ENCODE peak calls at places on chromosomes 6 and 20, in nine cellular contexts. C is AG04450, G is neuronal stem cell, W is GM23248, Y is A549, R is adrenal gland, Z is H1, E is astrocyte of the cerebellum, N is dorsolateral prefrontal cortex. T is an unnamed sample.

GRCh38 chr6:84847349-84848160 is 83.2 kb upstream of the TBX18 start:
- DNase-seq in E (no peak), N (no peak), W (peak), R (no peak), C (no peak), Y (no peak), G (no peak), Z (no peak), T (no peak)

GRCh38 chr6:141540207-141540606 is 592.5 kb upstream of the GJE1 start:
- DNase-seq in W (no peak), Y (no peak), R (no peak), Z (no peak), G (no peak), N (no peak), C (no peak), E (no peak), T (no peak)

GRCh38 chr6:163147988-163148387 is 266.5 kb upstream of the QKI start:
- DNase-seq in Y (peak), N (no peak), E (no peak), W (no peak), C (no peak), G (no peak), Z (no peak), R (no peak), T (no peak)

GRCh38 chr6:24215068-24215467 is 89.1 kb downstream of the NRSN1 start:
- DNase-seq in Y (no peak), Z (no peak), W (no peak), R (no peak), E (no peak), N (no peak), C (no peak), G (no peak), T (no peak)

GRCh38 chr6:156910938-156911337 is 133.8 kb downstream of the ARID1B start:
- DNase-seq in N (no peak), E (no peak), R (no peak), Y (no peak), W (peak), G (no peak), Z (no peak), C (no peak), T (no peak)

GRCh38 chr6:143901885-143902708 is 37.8 kb downstream of the ZC2HC1B start:
- DNase-seq in Z (no peak), W (peak), R (peak), N (no peak), Y (no peak), G (no peak), E (no peak), C (peak), T (peak)

GRCh38 chr20:53227523-53227922 is 255.4 kb downstream of the TSHZ2 start:
- DNase-seq in N (no peak), E (no peak), C (no peak), G (no peak), W (peak), R (no peak), Y (no peak), Z (no peak), T (no peak)

GRCh38 chr6:164356814-164357213 is 942.3 kb downstream of the QKI start:
- DNase-seq in R (no peak), C (no peak), G (no peak), W (no peak), N (no peak), E (no peak), Z (no peak), Y (no peak), T (no peak)

GRCh38 chr20:49935746-49936152 is 448 bp upstream of the RNF114 start:
- DNase-seq in Y (no peak), G (no peak), N (no peak), R (no peak), C (no peak), Z (no peak), W (no peak), E (no peak), T (no peak)

GRCh38 chr6:95529762-95530161 is 47.6 kb upstream of the MANEA start:
- DNase-seq in W (no peak), C (no peak), E (no peak), G (no peak), R (no peak), Y (no peak), Z (no peak), N (no peak), T (no peak)

GRCh38 chr6:13924949-13925881 is at the start of gene RNF182:
- DNase-seq in Y (no peak), E (no peak), C (no peak), G (peak), R (no peak), Z (no peak), N (no peak), W (peak), T (no peak)

GRCh38 chr20:24935140-24935539 is 13.9 kb upstream of the CST7 start:
- DNase-seq in C (no peak), Z (no peak), Y (no peak), W (no peak), R (no peak), G (no peak), E (no peak), N (peak), T (no peak)

GRCh38 chr6:25125736-25126135 is 153.4 kb upstream of the CARMIL1 start:
- DNase-seq in E (no peak), C (no peak), Y (no peak), W (no peak), R (no peak), G (no peak), N (no peak), Z (no peak), T (no peak)

GRCh38 chr6:54014440-54014839 is 96.8 kb upstream of the MLIP start:
- DNase-seq in N (no peak), G (no peak), W (no peak), R (no peak), E (no peak), Y (no peak), C (no peak), Z (no peak), T (no peak)

GRCh38 chr20:8854566-8854965 is 214.3 kb upstream of the PLCB4 start:
- DNase-seq in N (no peak), Z (no peak), Y (no peak), R (peak), C (peak), W (peak), E (no peak), G (no peak), T (peak)
- H3K4me3 ChIP-seq in N (no peak), Z (no peak), Y (no peak), R (no peak), C (peak), W (peak), E (no peak), G (no peak), T (peak)

DNA sequence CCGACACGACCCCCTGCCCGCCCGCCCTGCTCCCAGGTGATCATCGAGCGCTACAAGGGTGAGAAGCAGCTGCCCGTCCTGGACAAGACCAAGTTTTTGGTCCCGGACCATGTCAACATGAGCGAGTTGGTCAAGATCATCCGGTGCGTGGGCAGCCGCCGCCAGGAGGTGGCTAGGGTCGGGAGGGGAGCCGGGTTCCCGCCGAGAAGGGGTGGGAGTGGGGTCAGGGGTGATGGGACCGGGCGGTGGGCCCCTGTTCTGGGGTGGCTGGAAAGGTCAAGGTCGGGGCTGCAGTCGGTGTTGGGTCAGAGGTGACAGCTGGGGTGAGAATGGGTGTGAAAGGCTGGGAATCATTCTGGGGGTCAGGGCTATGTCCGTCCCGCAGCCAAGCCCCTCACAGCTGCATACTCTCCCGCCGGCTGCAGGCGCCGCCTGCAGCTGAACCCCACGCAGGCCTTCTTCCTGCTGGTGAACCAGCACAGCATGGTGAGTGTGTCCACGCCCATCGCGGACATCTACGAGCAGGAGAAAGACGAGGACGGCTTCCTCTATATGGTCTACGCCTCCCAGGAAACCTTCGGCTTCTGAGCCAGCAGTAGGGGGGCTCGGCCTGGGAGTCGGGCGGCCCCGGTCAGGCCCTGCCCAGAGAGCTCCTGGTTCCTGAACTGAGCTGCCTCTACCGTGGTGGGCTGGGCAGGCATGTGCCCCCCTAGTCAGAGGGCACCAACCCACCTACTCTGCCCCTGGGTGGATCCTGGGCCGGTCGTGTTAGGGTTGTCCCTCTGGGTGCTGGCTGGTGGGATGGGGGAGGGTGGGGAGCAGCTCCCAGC is 1.0 kb downstream of the MAP1LC3A start:
- DNase-seq in G (no peak), R (peak), N (peak), W (peak), E (no peak), Y (no peak), Z (no peak), C (no peak), T (peak)
- H3K4me3 ChIP-seq in G (no peak), R (no peak), N (peak), W (no peak), E (peak), Y (peak), Z (no peak), C (peak), T (peak)

GRCh38 chr6:168441434-168442391 is 729 bp downstream of the SMOC2 start:
- DNase-seq in R (no peak), E (no peak), Z (no peak), W (no peak), Y (no peak), G (no peak), N (no peak), C (no peak), T (peak)
- H3K4me3 ChIP-seq in R (no peak), E (no peak), Z (peak), W (no peak), Y (peak), G (peak), N (peak), C (no peak), T (peak)

GRCh38 chr6:108134213-108134973 is 31.4 kb upstream of the NR2E1 start:
- DNase-seq in E (no peak), Y (no peak), G (peak), Z (no peak), C (no peak), N (no peak), R (no peak), W (no peak), T (no peak)
- H3K4me3 ChIP-seq in E (peak), Y (no peak), G (peak), Z (peak), C (peak), N (peak), R (no peak), W (peak), T (peak)

DNA sequence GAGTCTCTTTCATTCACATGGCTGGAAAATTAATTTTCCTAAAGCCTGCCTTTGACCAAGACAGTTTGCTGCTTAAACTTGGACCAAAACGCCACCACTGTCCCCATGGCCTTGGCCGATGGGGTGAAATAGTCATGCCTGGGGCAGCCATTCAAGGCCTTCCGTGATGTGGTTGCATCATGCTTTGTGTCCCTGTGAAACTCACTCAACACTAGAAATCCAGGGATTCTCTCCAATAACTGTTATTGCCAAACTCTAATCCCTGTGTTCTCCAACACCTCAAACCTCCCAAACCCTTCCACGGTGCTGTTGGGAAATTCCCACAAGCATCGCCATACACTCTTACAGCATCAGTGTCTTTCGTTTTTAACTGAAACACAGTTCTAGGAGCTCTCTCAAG is 1.4 kb upstream of the TXNDC5 start:
- DNase-seq in C (no peak), W (no peak), Z (no peak), Y (no peak), N (no peak), E (no peak), R (peak), G (no peak), T (no peak)
- H3K4me3 ChIP-seq in C (no peak), W (no peak), Z (no peak), Y (no peak), N (no peak), E (no peak), R (no peak), G (no peak), T (no peak)

GRCh38 chr6:126614642-126615504 is 275.0 kb downstream of the CENPW start:
- DNase-seq in R (no peak), N (no peak), C (no peak), G (no peak), W (no peak), Z (no peak), E (no peak), Y (no peak), T (no peak)

GRCh38 chr6:126620747-126621146 is 280.8 kb downstream of the CENPW start:
- DNase-seq in E (no peak), C (no peak), W (no peak), Y (no peak), G (no peak), R (no peak), Z (no peak), N (no peak), T (no peak)

DNA sequence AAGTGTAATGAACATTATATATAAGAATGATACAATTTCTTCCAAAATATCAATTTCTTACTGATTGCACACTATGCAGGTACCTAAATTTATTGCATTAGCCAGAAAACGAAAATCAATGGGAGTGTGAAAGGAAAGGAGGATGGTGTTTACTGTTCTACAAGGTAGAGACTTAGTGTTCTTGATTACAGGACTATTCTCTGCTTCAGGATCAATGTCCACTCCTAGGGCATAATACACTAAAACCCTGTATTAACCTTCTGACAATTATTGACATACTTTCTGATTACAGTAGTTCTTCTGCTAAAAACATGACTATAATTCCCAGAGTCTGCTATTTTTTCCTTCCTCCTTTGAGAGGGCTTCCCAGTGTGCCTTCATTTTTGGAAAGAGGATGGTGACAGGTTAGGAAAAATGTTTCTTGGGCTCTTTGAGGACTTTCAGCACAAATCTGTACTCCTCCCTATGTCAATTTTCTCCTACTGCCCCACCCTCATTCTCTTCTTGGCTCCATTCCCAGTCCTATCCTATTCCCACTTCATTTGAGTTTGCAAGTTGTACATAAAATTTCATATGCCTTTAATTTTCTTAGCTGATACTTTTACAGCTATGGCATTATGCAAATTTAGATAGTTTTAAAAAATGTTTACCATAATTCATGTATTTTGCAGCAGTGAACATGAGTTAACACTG is 278.9 kb downstream of the CENPW start:
- DNase-seq in C (no peak), E (no peak), G (no peak), R (no peak), Y (no peak), N (no peak), Z (no peak), W (no peak), T (no peak)
- H3K4me3 ChIP-seq in C (no peak), E (no peak), G (no peak), R (no peak), Y (no peak), N (no peak), Z (no peak), W (no peak), T (no peak)

GRCh38 chr6:28816339-28816908 is 107.4 kb downstream of the TRIM27 start:
- DNase-seq in Y (no peak), G (no peak), W (no peak), R (no peak), N (no peak), Z (no peak), C (no peak), E (no peak), T (no peak)

GRCh38 chr6:28814032-28814976 is 109.5 kb downstream of the TRIM27 start:
- DNase-seq in Y (no peak), E (no peak), R (no peak), C (no peak), N (no peak), G (no peak), W (no peak), Z (no peak), T (no peak)

GRCh38 chr6:28812778-28813569 is 110.8 kb downstream of the TRIM27 start:
- DNase-seq in G (no peak), W (no peak), Z (no peak), R (no peak), E (no peak), N (no peak), C (no peak), Y (no peak), T (no peak)

GRCh38 chr6:28817808-28818145 is 106.0 kb downstream of the TRIM27 start:
- DNase-seq in G (no peak), Y (no peak), N (no peak), Z (no peak), E (no peak), C (no peak), W (no peak), R (no peak), T (no peak)

GRCh38 chr6:28816909-28817807 is 106.6 kb downstream of the TRIM27 start:
- DNase-seq in N (no peak), W (peak), Y (no peak), E (no peak), C (peak), R (no peak), Z (no peak), G (no peak), T (no peak)
- H3K4me3 ChIP-seq in N (no peak), W (peak), Y (peak), E (peak), C (peak), R (no peak), Z (peak), G (peak), T (no peak)